ENCODE peak calls at places on chromosomes 7 and 10, in four cellular contexts. L is A673, C is Peyer's patch, M is stomach. P is an unnamed sample.

GRCh38 chr7:153381275-153382119 is 621.9 kb downstream of the ACTR3B start:
- DNase-seq in L (peak; percentile 35), C (no peak), M (peak; percentile 36), P (no peak)

GRCh38 chr10:92027141-92027540 is 103.6 kb downstream of the BTAF1 start:
- DNase-seq in L (no peak), C (no peak), M (no peak), P (no peak)

GRCh38 chr7:135618510-135618909 is 43.8 kb upstream of the STMP1 start:
- DNase-seq in L (no peak), C (no peak), M (no peak), P (no peak)

GRCh38 chr10:22682237-22683192 is 31.9 kb downstream of the PIP4K2A start:
- DNase-seq in L (no peak), C (peak; percentile 80), M (no peak), P (peak; percentile 48)

GRCh38 chr7:17015575-17015974 is 133.8 kb upstream of the AGR3 start:
- DNase-seq in L (no peak), C (no peak), M (no peak), P (no peak)

GRCh38 chr7:32043688-32044087 is 26.5 kb downstream of the PDE1C start:
- DNase-seq in L (no peak), C (no peak), M (no peak), P (no peak)

GRCh38 chr10:46555713-46556514 is 544 bp downstream of the GPRIN2 start:
- DNase-seq in L (no peak), C (peak; percentile 68), M (peak; percentile 47), P (no peak)

GRCh38 chr7:150685219-150686029 is at the start of gene GIMAP2:
- DNase-seq in L (peak; percentile 54), C (peak; percentile 60), M (no peak), P (no peak)

GRCh38 chr7:94434031-94434430 is 39.3 kb downstream of the COL1A2 start:
- DNase-seq in L (no peak), C (no peak), M (no peak), P (no peak)

GRCh38 chr10:119769886-119770285 is 44.0 kb downstream of the INPP5F start:
- DNase-seq in L (peak; percentile 48), C (no peak), M (no peak), P (no peak)

GRCh38 chr10:3805791-3806381 is 20.9 kb upstream of the KLF6 start:
- DNase-seq in L (peak; percentile 91), C (peak; percentile 84), M (no peak), P (peak; percentile 58)

GRCh38 chr10:3807928-3808496 is 23.0 kb upstream of the KLF6 start:
- DNase-seq in L (peak; percentile 55), C (no peak), M (no peak), P (no peak)

GRCh38 chr10:3806603-3807002 is 21.6 kb upstream of the KLF6 start:
- DNase-seq in L (no peak), C (peak; percentile 88), M (peak; percentile 63), P (no peak)

GRCh38 chr10:3808689-3809199 is 23.7 kb upstream of the KLF6 start:
- DNase-seq in L (no peak), C (no peak), M (no peak), P (no peak)

DNA sequence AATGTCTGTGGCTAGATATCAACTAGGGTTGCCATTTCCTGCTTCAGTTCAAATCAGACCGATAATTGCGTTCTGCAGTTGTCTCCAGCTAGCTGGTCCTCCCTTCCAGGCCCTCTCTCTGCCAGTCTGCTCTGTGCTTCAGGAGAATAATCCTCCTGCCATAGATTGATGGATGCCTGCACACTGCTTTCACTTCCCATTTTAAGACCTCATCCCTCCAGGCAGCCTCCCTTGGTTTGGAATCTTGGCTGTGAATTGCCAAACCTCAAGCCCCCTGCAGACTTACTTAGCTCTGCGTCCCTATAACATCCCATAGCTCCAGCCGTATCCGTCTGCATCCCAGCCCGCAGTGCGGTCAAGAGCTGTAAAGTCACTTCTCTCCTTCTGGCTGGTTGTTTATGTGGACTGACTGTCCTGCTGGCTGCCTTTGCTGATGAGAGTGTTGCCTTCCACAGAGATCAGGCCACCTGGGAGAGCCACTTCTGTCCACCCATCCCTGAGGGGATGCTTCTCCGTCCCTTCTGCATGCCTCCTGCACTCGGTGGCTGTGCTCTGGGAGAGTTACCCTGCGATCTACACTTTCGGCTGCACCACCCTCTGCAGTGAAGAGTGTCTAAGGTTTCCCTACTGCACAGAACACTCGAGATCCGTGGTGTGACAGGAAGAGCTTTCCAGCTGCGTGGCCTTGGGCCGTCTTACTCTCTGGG is 22.4 kb upstream of the KLF6 start:
- DNase-seq in L (no peak), C (no peak), M (no peak), P (no peak)
- H3K4me3 ChIP-seq in L (no peak overlapping the region), C (no peak overlapping the region), M (no peak overlapping the region), P (peak overlapping the region; percentile 11)

GRCh38 chr10:25176421-25176968 is 1.7 kb downstream of the GPR158 start:
- DNase-seq in L (no peak), C (no peak), M (no peak), P (no peak)
- H3K4me3 ChIP-seq in L (no peak overlapping the region), C (no peak overlapping the region), M (peak overlapping the region; percentile 57), P (no peak overlapping the region)

GRCh38 chr10:16439294-16439693 is 2.5 kb downstream of the PTER start:
- DNase-seq in L (no peak), C (no peak), M (no peak), P (no peak)
- H3K4me3 ChIP-seq in L (no peak overlapping the region), C (no peak overlapping the region), M (peak overlapping the region; percentile 64), P (no peak overlapping the region)

GRCh38 chr10:693506-693905 is 4.0 kb upstream of the DIP2C start:
- DNase-seq in L (peak; percentile 29), C (no peak), M (peak; percentile 67), P (no peak)
- H3K4me3 ChIP-seq in L (no peak overlapping the region), C (no peak overlapping the region), M (no peak overlapping the region), P (no peak overlapping the region)

GRCh38 chr10:17257466-17258321 is 29.7 kb downstream of the VIM start:
- DNase-seq in L (peak; percentile 86), C (peak; percentile 75), M (peak; percentile 36), P (no peak)
- H3K4me3 ChIP-seq in L (no peak overlapping the region), C (no peak overlapping the region), M (no peak overlapping the region), P (no peak overlapping the region)

DNA sequence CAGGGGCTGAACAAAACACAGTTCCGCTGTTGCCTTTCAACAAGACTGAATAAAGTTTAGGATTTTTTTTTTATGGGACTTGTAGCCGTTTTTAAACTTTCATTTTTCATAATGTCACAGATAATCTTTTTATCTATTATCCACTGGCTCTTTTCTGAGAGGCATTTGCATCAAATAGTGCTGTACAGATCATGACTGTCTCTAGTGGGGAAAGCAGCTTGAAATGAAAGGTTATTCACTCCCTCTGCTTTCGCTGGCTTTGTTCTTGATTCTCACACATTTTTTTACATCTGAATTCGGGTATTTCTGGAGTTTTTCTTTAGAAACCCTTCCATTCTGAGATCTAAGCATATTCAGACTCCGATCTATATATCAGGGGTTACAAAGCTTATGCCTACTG is 543.3 kb upstream of the GALNT17 start:
- DNase-seq in L (no peak), C (no peak), M (no peak), P (no peak)
- H3K4me3 ChIP-seq in L (no peak overlapping the region), C (no peak overlapping the region), M (no peak overlapping the region), P (no peak overlapping the region)

GRCh38 chr7:70728873-70729552 is 402.9 kb upstream of the GALNT17 start:
- DNase-seq in L (peak; percentile 89), C (peak; percentile 52), M (no peak), P (no peak)

GRCh38 chr7:70726294-70726693 is 405.6 kb upstream of the GALNT17 start:
- DNase-seq in L (no peak), C (no peak), M (no peak), P (no peak)

GRCh38 chr7:70727861-70728260 is 404.1 kb upstream of the GALNT17 start:
- DNase-seq in L (no peak), C (no peak), M (no peak), P (no peak)

GRCh38 chr7:70725448-70725847 is 406.5 kb upstream of the GALNT17 start:
- DNase-seq in L (no peak), C (no peak), M (no peak), P (no peak)

DNA sequence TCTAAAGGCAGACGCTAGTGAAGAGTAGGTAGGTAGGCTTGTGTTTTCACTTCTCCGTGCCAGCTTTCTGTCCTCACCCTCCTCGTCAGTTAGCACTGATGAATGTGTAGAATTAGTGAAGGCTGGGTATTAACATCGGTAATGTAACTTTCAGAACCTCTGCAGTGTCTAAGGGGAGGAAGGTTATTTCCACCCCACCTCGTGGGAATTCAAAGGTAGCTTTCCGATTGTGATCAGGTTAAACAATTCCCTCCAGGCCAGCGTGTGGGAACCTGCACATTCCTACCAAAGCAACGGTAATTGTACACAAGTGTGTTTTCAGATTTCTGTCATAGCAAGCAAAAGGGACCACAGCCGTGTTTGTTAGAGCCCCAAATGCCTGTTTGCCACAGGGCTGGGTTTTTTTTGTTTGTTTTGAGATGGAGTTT is 405.0 kb upstream of the GALNT17 start:
- DNase-seq in L (no peak), C (no peak), M (no peak), P (no peak)
- H3K4me3 ChIP-seq in L (no peak overlapping the region), C (no peak overlapping the region), M (no peak overlapping the region), P (no peak overlapping the region)

GRCh38 chr10:4947039-4947634 is 16.1 kb upstream of the AKR1C1 start:
- DNase-seq in L (no peak), C (no peak), M (no peak), P (no peak)
- H3K4me3 ChIP-seq in L (no peak overlapping the region), C (no peak overlapping the region), M (no peak overlapping the region), P (no peak overlapping the region)

GRCh38 chr7:48085433-48085791 is 3.7 kb upstream of the UPP1 start:
- DNase-seq in L (no peak), C (no peak), M (no peak), P (no peak)

GRCh38 chr7:48088559-48089414 is at the start of gene UPP1:
- DNase-seq in L (peak; percentile 87), C (peak; percentile 98), M (peak; percentile 88), P (peak; percentile 86)

GRCh38 chr7:48089415-48089975 is 430 bp downstream of the UPP1 start:
- DNase-seq in L (no peak), C (peak; percentile 83), M (peak; percentile 51), P (no peak)

GRCh38 chr7:48085942-48086341 is 3.1 kb upstream of the UPP1 start:
- DNase-seq in L (no peak), C (no peak), M (no peak), P (no peak)

GRCh38 chr7:48087349-48087748 is 1.7 kb upstream of the UPP1 start:
- DNase-seq in L (no peak), C (no peak), M (no peak), P (no peak)
- H3K4me3 ChIP-seq in L (no peak overlapping the region), C (no peak overlapping the region), M (no peak overlapping the region), P (no peak overlapping the region)

GRCh38 chr10:132453470-132453861 is 56.5 kb downstream of the PWWP2B start:
- DNase-seq in L (no peak), C (no peak), M (no peak), P (no peak)
- H3K4me3 ChIP-seq in L (peak overlapping the region; percentile 13), C (peak overlapping the region; percentile 15), M (peak overlapping the region; percentile 3), P (no peak overlapping the region)